ENCODE peak calls at places on chromosomes 7 and 10, in ten cellular contexts. W is colonic mucosa, P is H1, T is fibroblast of lung, V is SK-N-SH, R is GM23248, U is astrocyte, K is mesenchymal stem cell, Z is HCT116, X is NT2/D1. O is an unnamed sample.

GRCh38 chr10:69119896-69120295 is 4.1 kb upstream of the VPS26A start:
- DNase-seq in X (no peak), T (peak), P (no peak), W (no peak), Z (no peak), U (no peak), R (peak), V (no peak), K (no peak), O (no peak)

GRCh38 chr10:71520042-71520441 is 123.3 kb downstream of the CDH23 start:
- DNase-seq in P (no peak), K (peak), U (peak), R (no peak), Z (no peak), X (no peak), W (no peak), T (peak), V (no peak), O (no peak)

GRCh38 chr7:129671276-129671675 is 59.8 kb downstream of the NRF1 start:
- DNase-seq in V (no peak), T (no peak), R (no peak), U (no peak), W (no peak), P (no peak), K (no peak), X (no peak), Z (no peak), O (no peak)

GRCh38 chr10:94205370-94205930 is 157.3 kb downstream of the NOC3L start:
- DNase-seq in W (no peak), X (no peak), U (peak), Z (no peak), P (no peak), T (peak), R (peak), K (no peak), V (no peak), O (no peak)

GRCh38 chr7:90720970-90721768 is 125.0 kb downstream of the CDK14 start:
- DNase-seq in P (no peak), X (no peak), V (no peak), T (peak), R (peak), W (peak), Z (no peak), U (peak), K (peak), O (peak)

GRCh38 chr10:102596506-102596971 is 47.7 kb upstream of the TRIM8 start:
- DNase-seq in K (peak), T (peak), Z (peak), U (peak), P (no peak), V (peak), R (peak), W (peak), X (peak), O (no peak)

GRCh38 chr7:75740846-75741497 is 2.2 kb upstream of the HIP1 start:
- DNase-seq in P (no peak), K (no peak), U (no peak), R (no peak), Z (no peak), V (no peak), X (no peak), W (peak), T (no peak), O (no peak)

GRCh38 chr10:81251457-81252115 is 623.4 kb upstream of the NRG3 start:
- DNase-seq in P (peak), V (no peak), W (no peak), K (no peak), T (no peak), X (peak), U (no peak), R (no peak), Z (no peak), O (no peak)

GRCh38 chr10:88482220-88482619 is 100.9 kb downstream of the RNLS start:
- DNase-seq in P (no peak), W (no peak), V (no peak), Z (no peak), U (no peak), K (no peak), X (no peak), T (no peak), R (no peak), O (no peak)

GRCh38 chr10:124090630-124091209 is 2.7 kb downstream of the CHST15 start:
- DNase-seq in X (no peak), Z (no peak), R (no peak), K (no peak), V (no peak), T (no peak), W (no peak), U (no peak), P (no peak), O (no peak)

GRCh38 chr10:9786101-9786500 is 1231.6 kb upstream of the CELF2 start:
- DNase-seq in Z (no peak), K (peak), W (no peak), U (peak), T (peak), P (no peak), V (no peak), X (no peak), R (peak), O (no peak)

GRCh38 chr10:69635428-69636272 is 5.6 kb downstream of the FAM241B start:
- DNase-seq in T (no peak), V (no peak), X (no peak), P (no peak), U (no peak), R (no peak), Z (no peak), W (no peak), K (no peak), O (no peak)

GRCh38 chr10:12340371-12340770 is 9.0 kb upstream of the CAMK1D start:
- DNase-seq in K (no peak), Z (no peak), P (no peak), V (no peak), W (no peak), U (no peak), T (no peak), X (no peak), R (no peak), O (no peak)

GRCh38 chr10:126215767-126216166 is 172.5 kb downstream of the ADAM12 start:
- DNase-seq in U (no peak), K (no peak), P (no peak), V (no peak), R (peak), X (no peak), W (no peak), T (peak), Z (no peak), O (no peak)

GRCh38 chr7:39306028-39306570 is 260.1 kb upstream of the YAE1 start:
- DNase-seq in T (no peak), V (no peak), W (no peak), U (no peak), R (peak), K (no peak), X (no peak), P (no peak), Z (no peak), O (no peak)

GRCh38 chr7:29146082-29146706 is at the start of gene CPVL:
- DNase-seq in P (peak), U (no peak), V (peak), K (peak), R (peak), T (peak), X (peak), Z (peak), W (peak), O (no peak)

GRCh38 chr10:49149881-49150280 is 16.1 kb upstream of the FAM170B start:
- DNase-seq in K (no peak), P (no peak), R (no peak), W (no peak), V (no peak), U (no peak), X (no peak), T (no peak), Z (no peak), O (no peak)

GRCh38 chr10:18334116-18334867 is 194.1 kb downstream of the CACNB2 start:
- DNase-seq in X (no peak), Z (no peak), W (no peak), P (no peak), T (no peak), V (no peak), R (peak), K (no peak), U (no peak), O (no peak)

GRCh38 chr7:139745330-139746143 is 32.3 kb downstream of the HIPK2 start:
- DNase-seq in R (peak), W (no peak), K (peak), X (peak), V (peak), P (no peak), Z (no peak), U (no peak), T (no peak), O (no peak)

GRCh38 chr7:55473935-55474334 is 98.4 kb downstream of the VOPP1 start:
- DNase-seq in W (no peak), R (no peak), T (no peak), K (no peak), X (no peak), V (peak), P (no peak), Z (no peak), U (no peak), O (no peak)

GRCh38 chr10:123562811-123563580 is 103.2 kb upstream of the GPR26 start:
- DNase-seq in U (no peak), K (no peak), T (no peak), R (peak), W (peak), V (no peak), Z (no peak), P (no peak), X (no peak), O (no peak)

GRCh38 chr7:99126921-99127553 is 16.9 kb downstream of the SMURF1 start:
- DNase-seq in P (no peak), U (no peak), T (no peak), X (no peak), Z (no peak), K (no peak), R (peak), V (no peak), W (no peak), O (no peak)

GRCh38 chr7:99129536-99129935 is 14.4 kb downstream of the SMURF1 start:
- DNase-seq in K (no peak), V (no peak), Z (no peak), P (no peak), X (no peak), T (no peak), R (no peak), W (no peak), U (no peak), O (no peak)

GRCh38 chr7:99129001-99129400 is 14.9 kb downstream of the SMURF1 start:
- DNase-seq in R (peak), Z (no peak), T (no peak), U (no peak), X (no peak), W (no peak), V (no peak), P (no peak), K (no peak), O (no peak)

GRCh38 chr7:99127636-99128035 is 16.3 kb downstream of the SMURF1 start:
- DNase-seq in Z (no peak), U (no peak), K (no peak), R (peak), V (no peak), W (no peak), P (no peak), X (no peak), T (peak), O (no peak)

GRCh38 chr7:99128076-99128950 is 15.6 kb downstream of the SMURF1 start:
- DNase-seq in R (peak), K (no peak), V (no peak), X (no peak), P (no peak), Z (no peak), U (no peak), T (no peak), W (no peak), O (no peak)
- H3K4me3 ChIP-seq in R (peak), K (peak), V (no peak), X (no peak), P (no peak), Z (no peak), U (no peak), T (no peak), W (no peak), O (no peak)

DNA sequence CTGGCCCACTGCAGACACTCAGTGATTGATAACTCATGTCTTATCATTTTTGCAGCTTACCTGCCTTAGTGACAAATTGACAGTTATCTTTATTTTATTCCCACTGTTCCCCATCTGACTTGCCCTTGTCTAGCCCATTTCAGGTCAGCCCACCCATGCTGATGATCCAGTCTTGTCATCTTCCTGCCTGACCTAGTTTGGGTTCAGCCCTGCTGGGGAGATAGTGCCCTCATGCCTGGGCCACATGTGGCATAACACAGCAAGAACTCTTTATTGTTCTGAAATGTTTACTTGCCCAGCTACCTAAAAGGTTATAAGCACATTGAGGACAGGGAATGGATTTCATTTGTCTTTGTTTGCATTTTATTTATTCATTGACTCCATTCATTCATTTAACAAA is 75.6 kb downstream of the ENTPD1 start:
- DNase-seq in T (no peak), K (no peak), Z (no peak), U (no peak), R (no peak), P (no peak), X (no peak), V (no peak), W (no peak), O (no peak)
- H3K9ac ChIP-seq in T (no peak), K (no peak), Z (no peak), U (no peak), R (no peak), P (no peak), X (no peak), V (no peak), W (no peak), O (no peak)

DNA sequence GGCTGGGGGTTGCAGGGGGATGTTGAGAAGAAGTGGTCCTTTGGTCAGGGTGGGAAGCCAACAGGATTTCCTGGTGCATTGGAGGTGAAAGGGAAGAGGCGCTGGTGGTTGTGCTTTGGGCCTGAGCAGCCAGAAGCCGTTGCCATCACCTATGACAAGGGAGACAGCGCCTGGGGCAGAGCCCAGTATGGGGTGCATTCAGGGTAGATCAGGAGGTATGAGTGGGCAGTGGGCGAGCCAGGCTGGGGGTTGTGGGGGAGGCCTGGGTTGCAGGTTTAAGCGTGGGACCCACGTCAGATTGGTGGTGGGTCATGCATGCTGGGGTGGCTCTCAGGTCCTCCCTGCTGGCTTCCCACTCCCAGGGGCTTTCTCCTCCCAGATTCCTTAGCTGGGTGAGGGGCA is 6.3 kb upstream of the PILRB start:
- DNase-seq in P (no peak), V (no peak), R (no peak), X (no peak), K (no peak), U (no peak), Z (no peak), T (no peak), W (no peak), O (no peak)
- H3K4me3 ChIP-seq in P (no peak), V (no peak), R (no peak), X (no peak), K (no peak), U (no peak), Z (no peak), T (no peak), W (no peak), O (no peak)

GRCh38 chr7:143323650-143324049 is 7.7 kb downstream of the CLCN1 start:
- DNase-seq in V (no peak), K (no peak), P (no peak), Z (no peak), X (no peak), U (no peak), R (no peak), T (no peak), W (no peak), O (no peak)
- H3K9ac ChIP-seq in V (no peak), K (no peak), P (no peak), Z (no peak), X (no peak), U (no peak), R (no peak), T (no peak), W (no peak), O (no peak)

GRCh38 chr7:105819559-105819958 is 56.8 kb downstream of the ATXN7L1 start:
- DNase-seq in P (no peak), T (no peak), X (no peak), U (no peak), Z (no peak), R (no peak), W (no peak), V (no peak), K (no peak), O (no peak)
- H3K4me3 ChIP-seq in P (no peak), T (no peak), X (no peak), U (no peak), Z (no peak), R (no peak), W (no peak), V (no peak), K (no peak), O (no peak)

GRCh38 chr7:100413889-100414288 is 14.6 kb downstream of the ZCWPW1 start:
- DNase-seq in T (no peak), X (no peak), R (no peak), Z (no peak), W (no peak), P (no peak), U (no peak), K (no peak), V (no peak), O (no peak)

GRCh38 chr7:100423315-100423714 is 5.2 kb downstream of the ZCWPW1 start:
- DNase-seq in P (no peak), V (no peak), U (no peak), K (no peak), T (no peak), W (no peak), X (no peak), R (no peak), Z (no peak), O (no peak)

GRCh38 chr7:100419660-100420226 is 8.8 kb downstream of the ZCWPW1 start:
- DNase-seq in X (no peak), P (no peak), Z (no peak), U (no peak), R (no peak), K (no peak), T (no peak), V (no peak), W (no peak), O (no peak)

GRCh38 chr7:100415448-100415847 is 13.1 kb downstream of the ZCWPW1 start:
- DNase-seq in V (no peak), Z (no peak), X (no peak), K (no peak), T (no peak), W (no peak), R (no peak), U (no peak), P (no peak), O (no peak)

DNA sequence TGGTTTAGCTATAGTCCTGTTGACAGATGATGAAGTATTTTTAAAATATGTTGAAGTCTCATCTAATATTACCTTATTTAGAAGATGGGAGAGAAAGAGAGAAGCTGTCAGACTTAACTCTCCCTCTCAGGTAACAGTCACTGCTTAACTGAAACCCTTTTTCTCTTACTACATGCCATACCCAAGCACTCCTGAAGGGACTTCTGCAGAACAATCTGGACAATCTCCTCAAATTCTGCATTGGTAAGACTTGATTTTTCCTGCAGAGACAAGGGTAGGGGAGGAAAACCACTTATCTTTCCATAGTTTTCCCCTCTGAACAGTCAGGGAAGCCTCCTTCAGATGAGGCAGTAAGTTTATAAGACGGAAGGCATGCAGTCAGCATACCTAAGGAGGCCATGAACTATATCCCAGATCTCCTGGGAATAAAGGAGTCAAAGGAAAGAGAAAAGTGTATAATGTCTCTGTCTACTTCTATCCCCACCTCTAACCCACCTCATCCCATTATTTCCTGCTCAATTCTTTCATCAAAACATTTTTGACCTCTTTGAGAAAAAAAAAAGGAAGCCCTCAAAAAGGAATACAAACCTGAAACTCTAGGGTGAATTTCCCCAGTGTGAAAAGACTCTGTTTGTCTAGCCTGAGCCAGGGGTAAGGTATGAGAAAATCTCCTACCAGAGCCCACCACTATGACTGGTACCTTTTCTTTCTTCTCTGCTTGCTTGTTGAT is 9.4 kb downstream of the ZCWPW1 start:
- DNase-seq in P (no peak), T (peak), R (no peak), U (no peak), X (no peak), Z (no peak), V (no peak), K (no peak), W (no peak), O (no peak)
- H3K9ac ChIP-seq in P (no peak), T (no peak), R (no peak), U (no peak), X (no peak), Z (no peak), V (no peak), K (no peak), W (no peak), O (no peak)

GRCh38 chr10:118907051-118907450 is 122.5 kb upstream of the NANOS1 start:
- DNase-seq in K (no peak), W (no peak), T (no peak), P (no peak), U (no peak), V (no peak), R (no peak), Z (no peak), X (no peak), O (no peak)
- H3K4me3 ChIP-seq in K (no peak), W (no peak), T (no peak), P (no peak), U (no peak), V (no peak), R (no peak), Z (no peak), X (no peak), O (no peak)

DNA sequence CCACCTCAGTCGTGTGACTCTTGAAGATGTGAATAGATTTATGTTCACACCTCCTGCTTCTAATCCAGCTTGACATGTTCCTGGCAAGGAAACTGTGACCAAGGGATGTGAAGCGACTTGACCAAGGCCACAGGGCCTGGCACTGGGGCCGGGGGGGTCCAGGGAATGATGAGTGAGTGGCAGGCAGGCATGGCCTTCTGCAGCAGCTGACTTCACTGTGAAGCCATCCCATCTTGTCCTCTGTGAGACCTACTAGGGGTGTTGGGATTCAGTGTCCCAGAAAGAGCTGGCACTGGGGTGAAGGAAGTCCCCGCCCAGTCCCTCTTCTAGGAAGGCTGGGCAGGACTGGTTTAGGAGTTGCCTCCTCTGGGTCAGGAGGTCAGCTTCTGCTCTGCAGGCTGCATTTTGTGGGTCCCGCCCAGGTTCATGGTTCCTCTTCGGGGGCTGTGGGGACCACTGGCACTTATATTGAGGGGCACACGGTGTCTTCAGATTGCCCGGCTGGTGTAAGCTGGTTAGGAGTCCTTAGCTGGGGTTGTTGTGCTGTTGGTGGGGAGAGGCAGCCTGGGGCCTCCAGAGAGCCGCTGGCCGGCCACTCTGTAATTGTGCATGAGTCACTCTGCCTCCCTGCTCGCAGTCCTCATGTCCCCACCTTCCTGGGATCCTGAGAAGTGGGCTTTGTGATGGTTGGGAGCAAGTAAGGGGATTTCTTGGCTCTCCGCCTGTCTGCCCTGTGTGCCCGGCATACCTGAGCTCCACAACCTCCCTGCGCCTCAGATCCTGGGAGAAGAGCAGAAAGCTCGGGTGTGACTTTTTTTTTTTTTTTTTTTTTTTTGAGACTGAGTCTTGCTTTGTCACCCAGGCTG is 11.0 kb downstream of the ZMIZ1 start:
- DNase-seq in V (no peak), R (peak), U (peak), T (peak), W (peak), K (peak), Z (no peak), X (no peak), P (no peak), O (no peak)
- H3K9ac ChIP-seq in V (no peak), R (peak), U (peak), T (no peak), W (peak), K (peak), Z (peak), X (no peak), P (no peak), O (no peak)